ENCODE peak calls at places on chromosomes 6 and 20, in nine cellular contexts. One of them, this sample, is unnamed.

GRCh38 chr6:23316131-23316530 is 746.8 kb downstream of the HDGFL1 start:
- DNase-seq in GM03348: no peak
- DNase-seq in neural crest cell: no peak
- DNase-seq in head of caudate nucleus: no peak
- DNase-seq in stimulated activated CD8-positive, alpha-beta memory T cell treated with anti-CD3 and anti-CD28 coated beads, Interleukin-7, amount 100 ng/mL, for 24 hours: no peak
- DNase-seq in mesenchymal stem cell: no peak
- DNase-seq in Right ventricle myocardium superior: no peak
- DNase-seq in activated CD4-positive, CD25-positive, alpha-beta regulatory T cell: no peak
- DNase-seq in neuronal stem cell: no peak
- DNase-seq in this sample: peak; percentile 16

GRCh38 chr20:1824834-1825233 is 70.4 kb upstream of the SIRPA start:
- DNase-seq in GM03348: no peak
- DNase-seq in neural crest cell: no peak
- DNase-seq in head of caudate nucleus: no peak
- DNase-seq in stimulated activated CD8-positive, alpha-beta memory T cell treated with anti-CD3 and anti-CD28 coated beads, Interleukin-7, amount 100 ng/mL, for 24 hours: no peak
- DNase-seq in mesenchymal stem cell: no peak
- DNase-seq in Right ventricle myocardium superior: no peak
- DNase-seq in activated CD4-positive, CD25-positive, alpha-beta regulatory T cell: no peak
- DNase-seq in neuronal stem cell: no peak
- DNase-seq in this sample: no peak

GRCh38 chr20:33291830-33292355 is 8.9 kb downstream of the BPIFB1 start:
- DNase-seq in GM03348: peak; percentile 67
- DNase-seq in neural crest cell: peak; percentile 65
- DNase-seq in head of caudate nucleus: peak; percentile 48
- DNase-seq in stimulated activated CD8-positive, alpha-beta memory T cell treated with anti-CD3 and anti-CD28 coated beads, Interleukin-7, amount 100 ng/mL, for 24 hours: peak; percentile 42
- DNase-seq in mesenchymal stem cell: peak; percentile 7
- DNase-seq in Right ventricle myocardium superior: peak; percentile 57
- DNase-seq in activated CD4-positive, CD25-positive, alpha-beta regulatory T cell: peak; percentile 63
- DNase-seq in neuronal stem cell: peak; percentile 56
- DNase-seq in this sample: peak; percentile 61

GRCh38 chr6:106804238-106805016 is 170.1 kb downstream of the CD24 start:
- DNase-seq in GM03348: no peak
- DNase-seq in neural crest cell: no peak
- DNase-seq in head of caudate nucleus: no peak
- DNase-seq in stimulated activated CD8-positive, alpha-beta memory T cell treated with anti-CD3 and anti-CD28 coated beads, Interleukin-7, amount 100 ng/mL, for 24 hours: no peak
- DNase-seq in mesenchymal stem cell: no peak
- DNase-seq in Right ventricle myocardium superior: no peak
- DNase-seq in activated CD4-positive, CD25-positive, alpha-beta regulatory T cell: no peak
- DNase-seq in neuronal stem cell: no peak
- DNase-seq in this sample: no peak

GRCh38 chr6:127022297-127022696 is 96.2 kb upstream of the RSPO3 start:
- DNase-seq in GM03348: peak; percentile 51
- DNase-seq in neural crest cell: no peak
- DNase-seq in head of caudate nucleus: peak; percentile 23
- DNase-seq in stimulated activated CD8-positive, alpha-beta memory T cell treated with anti-CD3 and anti-CD28 coated beads, Interleukin-7, amount 100 ng/mL, for 24 hours: no peak
- DNase-seq in mesenchymal stem cell: peak; percentile 53
- DNase-seq in Right ventricle myocardium superior: peak; percentile 38
- DNase-seq in activated CD4-positive, CD25-positive, alpha-beta regulatory T cell: no peak
- DNase-seq in neuronal stem cell: no peak
- DNase-seq in this sample: peak; percentile 31

GRCh38 chr6:53418288-53418687 is 69.5 kb upstream of the ELOVL5 start:
- DNase-seq in GM03348: no peak
- DNase-seq in neural crest cell: no peak
- DNase-seq in head of caudate nucleus: no peak
- DNase-seq in stimulated activated CD8-positive, alpha-beta memory T cell treated with anti-CD3 and anti-CD28 coated beads, Interleukin-7, amount 100 ng/mL, for 24 hours: no peak
- DNase-seq in mesenchymal stem cell: no peak
- DNase-seq in Right ventricle myocardium superior: no peak
- DNase-seq in activated CD4-positive, CD25-positive, alpha-beta regulatory T cell: no peak
- DNase-seq in neuronal stem cell: no peak
- DNase-seq in this sample: no peak

GRCh38 chr6:6700421-6700820 is 111.9 kb downstream of the LY86 start:
- DNase-seq in GM03348: peak; percentile 48
- DNase-seq in neural crest cell: no peak
- DNase-seq in head of caudate nucleus: no peak
- DNase-seq in stimulated activated CD8-positive, alpha-beta memory T cell treated with anti-CD3 and anti-CD28 coated beads, Interleukin-7, amount 100 ng/mL, for 24 hours: no peak
- DNase-seq in mesenchymal stem cell: no peak
- DNase-seq in Right ventricle myocardium superior: no peak
- DNase-seq in activated CD4-positive, CD25-positive, alpha-beta regulatory T cell: no peak
- DNase-seq in neuronal stem cell: no peak
- DNase-seq in this sample: no peak

GRCh38 chr6:54282186-54282585 is 26.1 kb upstream of the TINAG start:
- DNase-seq in GM03348: peak; percentile 37
- DNase-seq in neural crest cell: no peak
- DNase-seq in head of caudate nucleus: no peak
- DNase-seq in stimulated activated CD8-positive, alpha-beta memory T cell treated with anti-CD3 and anti-CD28 coated beads, Interleukin-7, amount 100 ng/mL, for 24 hours: no peak
- DNase-seq in mesenchymal stem cell: peak; percentile 57
- DNase-seq in Right ventricle myocardium superior: no peak
- DNase-seq in activated CD4-positive, CD25-positive, alpha-beta regulatory T cell: no peak
- DNase-seq in neuronal stem cell: no peak
- DNase-seq in this sample: peak; percentile 20

This sample was measured in cardiac muscle cell.